ENCODE peak calls at places on chromosomes 16 and 17, in four cellular contexts. C, D, A and G are unnamed samples.

GRCh38 chr16:79294568-79294967 is 306.0 kb downstream of the MAF start:
- DNase-seq in D (no peak), A (no peak), C (no peak), G (no peak)

GRCh38 chr16:48136547-48137360 is 19.0 kb downstream of the ABCC12 start:
- DNase-seq in A (no peak), D (peak), C (no peak), G (no peak)

GRCh38 chr17:81561494-81561885 is 9.3 kb upstream of the FAAP100 start:
- DNase-seq in A (no peak), D (peak), C (no peak), G (no peak)

GRCh38 chr16:85335584-85336492 is 223.6 kb upstream of the CIBAR2 start:
- DNase-seq in D (no peak), C (no peak), A (no peak), G (no peak)

GRCh38 chr17:42116705-42117396 is 4.3 kb downstream of the KAT2A start:
- DNase-seq in A (peak), C (peak), D (peak), G (peak)

GRCh38 chr16:3578121-3578520 is 918 bp upstream of the NLRC3 start:
- DNase-seq in D (no peak), A (no peak), C (no peak), G (no peak)

GRCh38 chr17:17235212-17236174 is 1.5 kb downstream of the FLCN start:
- DNase-seq in D (peak), A (no peak), C (no peak), G (no peak)

GRCh38 chr17:34484193-34484733 is 95.1 kb upstream of the TMEM132E start:
- DNase-seq in C (no peak), D (no peak), A (no peak), G (no peak)

GRCh38 chr17:64019486-64020067 is 856 bp downstream of the ICAM2 start:
- DNase-seq in C (no peak), A (no peak), D (no peak), G (no peak)

GRCh38 chr17:64628641-64629040 is 33.5 kb downstream of the SMURF2 start:
- DNase-seq in A (no peak), C (no peak), D (no peak), G (no peak)

GRCh38 chr17:8397636-8398035 is at the start of gene RNF222:
- DNase-seq in C (peak), D (no peak), A (no peak), G (no peak)

GRCh38 chr16:85796599-85796998 is 2.7 kb downstream of the EMC8 start:
- DNase-seq in A (no peak), D (no peak), C (no peak), G (no peak)

GRCh38 chr16:4681471-4682083 is 11.8 kb upstream of the NUDT16L1 start:
- DNase-seq in C (no peak), D (no peak), A (no peak), G (no peak)

GRCh38 chr16:58086381-58087208 is 42.6 kb downstream of the CFAP20 start:
- DNase-seq in A (no peak), D (no peak), C (no peak), G (no peak)

GRCh38 chr17:76266244-76266938 is 1.2 kb downstream of the UBALD2 start:
- DNase-seq in C (no peak), D (no peak), A (peak), G (no peak)

GRCh38 chr17:82250868-82251500 is 22.1 kb downstream of the SLC16A3 start:
- DNase-seq in C (no peak), A (no peak), D (no peak), G (no peak)

GRCh38 chr17:54972406-54973138 is 4.0 kb downstream of the STXBP4 start:
- DNase-seq in C (no peak), D (no peak), A (no peak), G (no peak)

GRCh38 chr16:55263271-55264250 is 60.4 kb upstream of the IRX6 start:
- DNase-seq in D (no peak), C (no peak), A (no peak), G (no peak)

GRCh38 chr17:29004081-29004692 is 1.6 kb downstream of the SEZ6 start:
- DNase-seq in D (peak), A (no peak), C (no peak), G (peak)

GRCh38 chr16:67842509-67843342 is 606 bp downstream of the THAP11 start:
- DNase-seq in A (peak), C (no peak), D (peak), G (no peak)

GRCh38 chr16:88651276-88651988 is 579 bp upstream of the CYBA start:
- DNase-seq in A (no peak), C (peak), D (no peak), G (no peak)

GRCh38 chr16:70741779-70742125 is 55.9 kb upstream of the MTSS2 start:
- DNase-seq in C (no peak), D (no peak), A (no peak), G (no peak)

GRCh38 chr16:74759564-74759963 is 15.1 kb downstream of the FA2H start:
- DNase-seq in C (no peak), A (no peak), D (no peak), G (no peak)

GRCh38 chr16:89357055-89357454 is 133.3 kb downstream of the ANKRD11 start:
- DNase-seq in A (no peak), D (no peak), C (no peak), G (no peak)

GRCh38 chr17:39208136-39208535 is 8.1 kb downstream of the RPL19 start:
- DNase-seq in C (no peak), D (no peak), A (no peak), G (no peak)

GRCh38 chr17:66691644-66692500 is 143.0 kb upstream of the CACNG5 start:
- DNase-seq in D (no peak), A (no peak), C (peak), G (no peak)

GRCh38 chr17:71432378-71433315 is 688.2 kb upstream of the SOX9 start:
- DNase-seq in C (no peak), D (no peak), A (no peak), G (no peak)

GRCh38 chr17:16925461-16926060 is 46.4 kb downstream of the TNFRSF13B start:
- DNase-seq in A (peak), D (no peak), C (no peak), G (no peak)

GRCh38 chr16:17831330-17831729 is 360.6 kb upstream of the XYLT1 start:
- DNase-seq in D (no peak), A (no peak), C (no peak), G (no peak)

GRCh38 chr16:24858219-24859041 is 12.7 kb downstream of the SLC5A11 start:
- DNase-seq in A (peak), D (peak), C (no peak), G (peak)

GRCh38 chr17:45243750-45244149 is 18.1 kb downstream of the SPATA32 start:
- DNase-seq in A (no peak), C (no peak), D (no peak), G (no peak)

GRCh38 chr16:85459529-85460251 is 153.4 kb upstream of the GSE1 start:
- DNase-seq in A (peak), D (no peak), C (no peak), G (no peak)

GRCh38 chr16:74019608-74020007 is 277.0 kb upstream of the PSMD7 start:
- DNase-seq in A (no peak), C (no peak), D (no peak), G (no peak)

GRCh38 chr16:81798311-81799137 is 19.4 kb downstream of the PLCG2 start:
- DNase-seq in D (no peak), A (no peak), C (no peak), G (no peak)

GRCh38 chr16:56967733-56968132 is 6.0 kb downstream of the CETP start:
- DNase-seq in A (no peak), D (peak), C (no peak), G (no peak)

GRCh38 chr16:457732-458400 is 32.4 kb downstream of the RAB11FIP3 start:
- DNase-seq in A (no peak), D (no peak), C (no peak), G (peak)
- H3K27ac ChIP-seq in A (peak), D (no peak), C (no peak), G (peak)

GRCh38 chr17:15124746-15125145 is 140.4 kb downstream of the PMP22 start:
- DNase-seq in A (no peak), D (no peak), C (no peak), G (no peak)
- H3K27ac ChIP-seq in A (no peak), D (no peak), C (no peak), G (no peak)

DNA sequence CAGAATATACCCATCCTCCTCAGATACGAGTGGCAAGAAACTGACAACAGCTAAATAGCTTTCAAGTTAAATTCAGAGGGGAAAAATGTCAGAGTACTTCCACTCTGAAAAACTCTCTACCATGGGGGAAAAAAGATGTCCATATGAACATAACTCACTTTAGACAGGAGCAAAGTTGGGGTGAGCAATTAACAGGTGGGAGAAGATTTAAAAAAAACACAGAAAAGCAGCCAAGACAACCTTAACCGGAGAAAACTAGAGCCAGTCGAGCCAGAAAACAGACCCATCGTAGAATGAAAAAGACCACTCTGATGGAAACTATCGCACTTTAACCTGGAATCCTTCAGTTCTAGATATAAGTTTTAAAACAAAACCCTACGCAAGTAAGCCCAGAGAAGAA is 833 bp downstream of the TERF2 start:
- DNase-seq in D (no peak), A (no peak), C (no peak), G (no peak)
- H3K27ac ChIP-seq in D (peak), A (peak), C (peak), G (peak)

DNA sequence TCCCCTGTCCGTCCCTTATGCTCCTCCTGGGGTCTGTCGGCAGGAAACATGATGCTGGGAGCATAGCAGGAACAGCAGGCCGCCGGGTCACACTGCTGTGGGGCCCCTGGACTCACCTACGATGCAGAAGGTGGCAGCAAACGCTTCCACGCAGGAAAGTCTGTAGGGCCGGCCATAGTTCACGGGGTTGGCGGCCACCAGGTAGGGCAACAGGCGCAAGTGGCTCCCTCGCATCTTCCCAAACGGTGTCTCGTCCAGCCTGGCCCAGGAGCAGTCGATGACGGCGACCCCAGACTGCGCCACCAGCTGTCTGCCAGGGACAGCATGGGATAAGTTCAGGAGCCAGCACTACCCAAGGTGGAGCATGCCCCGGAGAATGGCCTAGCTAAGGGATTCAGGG is 987 bp downstream of the TSR3 start:
- DNase-seq in A (no peak), C (no peak), D (no peak), G (no peak)
- H3K27ac ChIP-seq in A (no peak), C (no peak), D (no peak), G (peak)

GRCh38 chr17:48612854-48613691 is 2.0 kb downstream of the HOXB8 start:
- DNase-seq in D (no peak), A (no peak), C (peak), G (no peak)
- H3K27ac ChIP-seq in D (no peak), A (no peak), C (peak), G (no peak)

GRCh38 chr16:53726625-53727024 is 22.7 kb downstream of the FTO start:
- DNase-seq in A (no peak), C (peak), D (no peak), G (no peak)
- H3K27ac ChIP-seq in A (no peak), C (no peak), D (no peak), G (no peak)